ENCODE peak calls at places on chromosomes 4 and X, in eight cellular contexts. One of them, this sample, is unnamed.

GRCh38 chrX:70969635-70970481 is 39.0 kb upstream of the SLC7A3 start:
- DNase-seq in GM23338: peak
- DNase-seq in AG09309: no peak
- DNase-seq in esophagus muscularis mucosa: no peak
- DNase-seq in lower leg skin: no peak
- DNase-seq in aorta: no peak
- DNase-seq in fibroblast of mammary gland: no peak
- DNase-seq in fibroblast of lung: no peak
- DNase-seq in this sample: no peak

GRCh38 chrX:111353810-111354209 is 58.2 kb downstream of the DCX start:
- DNase-seq in GM23338: no peak
- DNase-seq in AG09309: no peak
- DNase-seq in esophagus muscularis mucosa: no peak
- DNase-seq in lower leg skin: no peak
- DNase-seq in aorta: no peak
- DNase-seq in fibroblast of mammary gland: peak
- DNase-seq in fibroblast of lung: peak
- DNase-seq in this sample: no peak

GRCh38 chr4:26289421-26289820 is 31.4 kb upstream of the RBPJ start:
- DNase-seq in GM23338: no peak
- DNase-seq in AG09309: no peak
- DNase-seq in esophagus muscularis mucosa: no peak
- DNase-seq in lower leg skin: no peak
- DNase-seq in aorta: no peak
- DNase-seq in fibroblast of mammary gland: no peak
- DNase-seq in fibroblast of lung: no peak
- DNase-seq in this sample: no peak

GRCh38 chr4:126215759-126216158 is 901.0 kb downstream of the FAT4 start:
- DNase-seq in GM23338: no peak
- DNase-seq in AG09309: no peak
- DNase-seq in esophagus muscularis mucosa: no peak
- DNase-seq in lower leg skin: no peak
- DNase-seq in aorta: no peak
- DNase-seq in fibroblast of mammary gland: no peak
- DNase-seq in fibroblast of lung: no peak
- DNase-seq in this sample: no peak

GRCh38 chr4:176340871-176341685 is 21.3 kb downstream of the SPCS3 start:
- DNase-seq in GM23338: peak
- DNase-seq in AG09309: no peak
- DNase-seq in esophagus muscularis mucosa: no peak
- DNase-seq in lower leg skin: no peak
- DNase-seq in aorta: no peak
- DNase-seq in fibroblast of mammary gland: peak
- DNase-seq in fibroblast of lung: peak
- DNase-seq in this sample: peak

GRCh38 chr4:88005086-88005485 is 2.3 kb upstream of the PKD2 start:
- DNase-seq in GM23338: no peak
- DNase-seq in AG09309: no peak
- DNase-seq in esophagus muscularis mucosa: no peak
- DNase-seq in lower leg skin: no peak
- DNase-seq in aorta: no peak
- DNase-seq in fibroblast of mammary gland: peak
- DNase-seq in fibroblast of lung: peak
- DNase-seq in this sample: peak

GRCh38 chr4:29708473-29708872 is 1011.7 kb upstream of the PCDH7 start:
- DNase-seq in GM23338: no peak
- DNase-seq in AG09309: peak
- DNase-seq in esophagus muscularis mucosa: no peak
- DNase-seq in lower leg skin: no peak
- DNase-seq in aorta: no peak
- DNase-seq in fibroblast of mammary gland: peak
- DNase-seq in fibroblast of lung: peak
- DNase-seq in this sample: no peak

GRCh38 chr4:122163301-122163700 is 11.2 kb downstream of the BLTP1 start:
- DNase-seq in GM23338: no peak
- DNase-seq in AG09309: no peak
- DNase-seq in esophagus muscularis mucosa: no peak
- DNase-seq in lower leg skin: no peak
- DNase-seq in aorta: no peak
- DNase-seq in fibroblast of mammary gland: no peak
- DNase-seq in fibroblast of lung: no peak
- DNase-seq in this sample: no peak

GRCh38 chr4:154691229-154691628 is 52.6 kb upstream of the LRAT start:
- DNase-seq in GM23338: no peak
- DNase-seq in AG09309: no peak
- DNase-seq in esophagus muscularis mucosa: no peak
- DNase-seq in lower leg skin: no peak
- DNase-seq in aorta: no peak
- DNase-seq in fibroblast of mammary gland: no peak
- DNase-seq in fibroblast of lung: no peak
- DNase-seq in this sample: peak

GRCh38 chr4:21507439-21507838 is 441.1 kb downstream of the KCNIP4 start:
- DNase-seq in GM23338: peak
- DNase-seq in AG09309: peak
- DNase-seq in esophagus muscularis mucosa: no peak
- DNase-seq in lower leg skin: no peak
- DNase-seq in aorta: no peak
- DNase-seq in fibroblast of mammary gland: peak
- DNase-seq in fibroblast of lung: peak
- DNase-seq in this sample: no peak

GRCh38 chr4:170990989-170991589 is 822.1 kb upstream of the GALNTL6 start:
- DNase-seq in GM23338: peak
- DNase-seq in AG09309: no peak
- DNase-seq in esophagus muscularis mucosa: no peak
- DNase-seq in lower leg skin: no peak
- DNase-seq in aorta: no peak
- DNase-seq in fibroblast of mammary gland: peak
- DNase-seq in fibroblast of lung: no peak
- DNase-seq in this sample: no peak

GRCh38 chrX:19677121-19677520 is 161.8 kb upstream of the MAP3K15 start:
- DNase-seq in GM23338: no peak
- DNase-seq in AG09309: no peak
- DNase-seq in esophagus muscularis mucosa: no peak
- DNase-seq in lower leg skin: no peak
- DNase-seq in aorta: no peak
- DNase-seq in fibroblast of mammary gland: no peak
- DNase-seq in fibroblast of lung: no peak
- DNase-seq in this sample: no peak

GRCh38 chrX:39519213-39519544 is 578.6 kb downstream of the BCOR start:
- DNase-seq in GM23338: no peak
- DNase-seq in AG09309: no peak
- DNase-seq in esophagus muscularis mucosa: no peak
- DNase-seq in lower leg skin: no peak
- DNase-seq in aorta: no peak
- DNase-seq in fibroblast of mammary gland: peak
- DNase-seq in fibroblast of lung: peak
- DNase-seq in this sample: peak

GRCh38 chrX:3370656-3371055 is 24.2 kb upstream of the MXRA5 start:
- DNase-seq in GM23338: no peak
- DNase-seq in AG09309: no peak
- DNase-seq in esophagus muscularis mucosa: no peak
- DNase-seq in lower leg skin: no peak
- DNase-seq in aorta: no peak
- DNase-seq in fibroblast of mammary gland: no peak
- DNase-seq in fibroblast of lung: no peak
- DNase-seq in this sample: no peak

GRCh38 chrX:101799387-101799786 is 132.4 kb downstream of the ZMAT1 start:
- DNase-seq in GM23338: peak
- DNase-seq in AG09309: peak
- DNase-seq in esophagus muscularis mucosa: peak
- DNase-seq in lower leg skin: peak
- DNase-seq in aorta: peak
- DNase-seq in fibroblast of mammary gland: peak
- DNase-seq in fibroblast of lung: peak
- DNase-seq in this sample: peak

GRCh38 chr4:60122820-60123219 is 1077.3 kb upstream of the ADGRL3 start:
- DNase-seq in GM23338: no peak
- DNase-seq in AG09309: no peak
- DNase-seq in esophagus muscularis mucosa: no peak
- DNase-seq in lower leg skin: no peak
- DNase-seq in aorta: no peak
- DNase-seq in fibroblast of mammary gland: no peak
- DNase-seq in fibroblast of lung: peak
- DNase-seq in this sample: no peak

GRCh38 chr4:121155893-121156292 is 8.2 kb downstream of the TNIP3 start:
- DNase-seq in GM23338: no peak
- DNase-seq in AG09309: peak
- DNase-seq in esophagus muscularis mucosa: no peak
- DNase-seq in lower leg skin: no peak
- DNase-seq in aorta: no peak
- DNase-seq in fibroblast of mammary gland: peak
- DNase-seq in fibroblast of lung: peak
- DNase-seq in this sample: peak

GRCh38 chr4:70559216-70559830 is 32.7 kb upstream of the AMBN start:
- DNase-seq in GM23338: peak
- DNase-seq in AG09309: peak
- DNase-seq in esophagus muscularis mucosa: no peak
- DNase-seq in lower leg skin: no peak
- DNase-seq in aorta: no peak
- DNase-seq in fibroblast of mammary gland: peak
- DNase-seq in fibroblast of lung: peak
- DNase-seq in this sample: peak

GRCh38 chrX:357693-358471 is 28.8 kb downstream of the PPP2R3B start:
- DNase-seq in GM23338: no peak
- DNase-seq in AG09309: no peak
- DNase-seq in esophagus muscularis mucosa: no peak
- DNase-seq in lower leg skin: no peak
- DNase-seq in aorta: peak
- DNase-seq in fibroblast of mammary gland: peak
- DNase-seq in fibroblast of lung: peak
- DNase-seq in this sample: peak

GRCh38 chrX:45709381-45709780 is 508.7 kb upstream of the DIPK2B start:
- DNase-seq in GM23338: no peak
- DNase-seq in AG09309: no peak
- DNase-seq in esophagus muscularis mucosa: no peak
- DNase-seq in lower leg skin: no peak
- DNase-seq in aorta: no peak
- DNase-seq in fibroblast of mammary gland: peak
- DNase-seq in fibroblast of lung: peak
- DNase-seq in this sample: peak

GRCh38 chrX:23332101-23332887 is 2.4 kb upstream of the PTCHD1 start:
- DNase-seq in GM23338: peak
- DNase-seq in AG09309: no peak
- DNase-seq in esophagus muscularis mucosa: no peak
- DNase-seq in lower leg skin: no peak
- DNase-seq in aorta: no peak
- DNase-seq in fibroblast of mammary gland: no peak
- DNase-seq in fibroblast of lung: no peak
- DNase-seq in this sample: no peak
- H3K4me3 ChIP-seq in GM23338: peak
- H3K4me3 ChIP-seq in AG09309: no peak
- H3K4me3 ChIP-seq in esophagus muscularis mucosa: peak
- H3K4me3 ChIP-seq in lower leg skin: no peak
- H3K4me3 ChIP-seq in aorta: peak
- H3K4me3 ChIP-seq in fibroblast of mammary gland: no peak
- H3K4me3 ChIP-seq in fibroblast of lung: no peak
- H3K4me3 ChIP-seq in this sample: no peak

DNA sequence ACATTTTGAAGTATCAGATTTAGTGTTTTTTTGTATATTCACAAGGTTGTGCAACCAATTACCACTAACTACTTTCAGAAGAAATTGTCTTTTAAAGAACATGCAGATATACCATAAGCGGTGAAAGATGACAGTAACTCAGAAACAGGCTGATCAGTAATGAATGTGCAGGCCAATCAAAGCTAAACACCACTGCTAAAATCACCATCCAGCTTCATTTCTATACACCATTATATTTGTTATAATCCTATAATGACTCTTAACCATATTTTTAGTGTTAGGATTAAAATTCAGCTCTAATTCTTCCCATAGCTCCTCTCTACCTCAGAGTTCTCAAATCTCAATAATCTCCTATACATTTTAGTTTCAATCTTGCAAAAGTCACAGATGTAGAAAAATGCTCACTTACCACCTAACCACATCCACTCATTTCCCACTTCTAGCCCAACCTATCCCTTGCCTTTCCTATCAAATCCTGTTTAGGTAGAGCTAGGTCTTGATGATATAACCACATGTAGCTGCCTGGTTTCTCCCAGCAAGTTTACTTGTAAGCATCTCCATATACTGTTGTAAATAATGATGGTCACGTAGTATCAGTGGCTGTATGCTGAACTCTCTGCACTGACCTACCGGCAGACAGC is 16.6 kb downstream of the COQ2 start:
- DNase-seq in GM23338: no peak
- DNase-seq in AG09309: no peak
- DNase-seq in esophagus muscularis mucosa: no peak
- DNase-seq in lower leg skin: no peak
- DNase-seq in aorta: no peak
- DNase-seq in fibroblast of mammary gland: no peak
- DNase-seq in fibroblast of lung: no peak
- DNase-seq in this sample: no peak
- H3K4me3 ChIP-seq in GM23338: no peak
- H3K4me3 ChIP-seq in AG09309: no peak
- H3K4me3 ChIP-seq in esophagus muscularis mucosa: no peak
- H3K4me3 ChIP-seq in lower leg skin: no peak
- H3K4me3 ChIP-seq in aorta: no peak
- H3K4me3 ChIP-seq in fibroblast of mammary gland: no peak
- H3K4me3 ChIP-seq in fibroblast of lung: no peak
- H3K4me3 ChIP-seq in this sample: no peak

DNA sequence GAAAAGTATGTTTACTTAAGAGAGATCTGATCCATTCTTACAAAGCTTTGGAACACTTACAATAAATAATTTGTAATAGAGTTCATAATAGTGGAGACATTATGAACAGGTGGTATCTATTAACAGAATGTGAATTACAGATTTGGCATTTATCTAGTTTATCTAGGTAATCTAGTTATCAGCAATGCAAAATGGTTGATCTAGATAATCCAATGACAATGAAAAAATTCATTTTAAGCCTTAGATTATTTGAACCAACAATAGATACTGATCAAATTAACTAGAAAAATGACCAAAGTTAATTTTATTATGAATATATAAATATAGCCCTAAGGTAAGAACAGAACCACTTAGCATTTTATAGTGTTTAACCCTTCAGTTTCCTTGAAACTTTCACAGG is 10.4 kb upstream of the NSUN7 start:
- DNase-seq in GM23338: no peak
- DNase-seq in AG09309: no peak
- DNase-seq in esophagus muscularis mucosa: no peak
- DNase-seq in lower leg skin: no peak
- DNase-seq in aorta: no peak
- DNase-seq in fibroblast of mammary gland: no peak
- DNase-seq in fibroblast of lung: no peak
- DNase-seq in this sample: no peak
- H3K4me3 ChIP-seq in GM23338: no peak
- H3K4me3 ChIP-seq in AG09309: no peak
- H3K4me3 ChIP-seq in esophagus muscularis mucosa: no peak
- H3K4me3 ChIP-seq in lower leg skin: no peak
- H3K4me3 ChIP-seq in aorta: no peak
- H3K4me3 ChIP-seq in fibroblast of mammary gland: no peak
- H3K4me3 ChIP-seq in fibroblast of lung: no peak
- H3K4me3 ChIP-seq in this sample: no peak

DNA sequence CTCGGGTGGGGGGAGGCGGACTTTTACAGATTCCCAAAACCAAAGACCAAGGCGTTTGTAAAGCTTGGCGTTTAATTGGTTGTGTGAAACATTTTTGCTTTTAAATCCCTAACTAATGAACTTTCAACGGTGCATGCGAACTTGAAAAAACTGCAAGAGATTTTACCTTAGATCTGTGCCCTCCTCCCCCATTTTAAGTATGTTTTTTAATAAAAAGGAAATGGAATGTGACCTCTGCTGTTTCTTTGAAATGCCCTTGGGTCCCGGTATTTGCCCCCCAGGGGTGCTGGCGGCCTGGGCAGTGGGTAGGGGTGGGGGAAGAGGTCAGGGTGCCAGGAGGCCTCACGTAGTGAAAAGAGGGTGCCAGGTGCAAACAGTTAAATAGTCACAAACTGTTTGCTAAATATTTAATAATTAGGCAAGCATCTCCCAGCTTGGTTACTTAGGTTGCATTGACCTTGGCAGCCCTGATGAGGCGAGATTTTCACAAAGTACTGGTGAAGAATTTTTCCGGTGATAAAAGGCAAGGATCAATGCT is 209.8 kb downstream of the NWD2 start:
- DNase-seq in GM23338: no peak
- DNase-seq in AG09309: no peak
- DNase-seq in esophagus muscularis mucosa: no peak
- DNase-seq in lower leg skin: no peak
- DNase-seq in aorta: no peak
- DNase-seq in fibroblast of mammary gland: no peak
- DNase-seq in fibroblast of lung: no peak
- DNase-seq in this sample: no peak
- H3K4me3 ChIP-seq in GM23338: peak
- H3K4me3 ChIP-seq in AG09309: no peak
- H3K4me3 ChIP-seq in esophagus muscularis mucosa: peak
- H3K4me3 ChIP-seq in lower leg skin: no peak
- H3K4me3 ChIP-seq in aorta: peak
- H3K4me3 ChIP-seq in fibroblast of mammary gland: no peak
- H3K4me3 ChIP-seq in fibroblast of lung: no peak
- H3K4me3 ChIP-seq in this sample: no peak

This sample was measured in AG10803.